ENCODE peak calls at places on chromosomes 7 and 10, in ten cellular contexts. U, Y, K, O, V, N, Q, E, S and L are unnamed samples.
A peak's percentile ranks its signal among the peaks of the same experiment; 100 is the strongest.

GRCh38 chr7:96303105-96303685 is 18.7 kb downstream of the SLC25A13 start:
- DNase-seq in U (no peak), Y (no peak), K (peak; percentile 89), O (no peak), V (no peak), N (no peak), Q (peak; percentile 35), E (no peak), S (peak; percentile 71), L (no peak)

GRCh38 chr10:77230194-77230593 is 407.4 kb downstream of the KCNMA1 start:
- DNase-seq in U (no peak), Y (no peak), K (peak; percentile 69), O (peak; percentile 58), V (no peak), N (no peak), Q (peak; percentile 75), E (no peak), S (no peak), L (no peak)

GRCh38 chr7:116630932-116631449 is 41.0 kb upstream of the MET start:
- DNase-seq in U (peak; percentile 43), Y (peak; percentile 96), K (peak; percentile 93), O (peak; percentile 77), V (no peak), N (peak; percentile 95), Q (peak; percentile 82), E (peak; percentile 79), S (peak; percentile 76), L (no peak)

GRCh38 chr7:133904766-133905165 is 222.4 kb upstream of the LRGUK start:
- DNase-seq in U (no peak), Y (no peak), K (no peak), O (no peak), V (no peak), N (no peak), Q (no peak), E (no peak), S (no peak), L (no peak)

GRCh38 chr10:30893208-30893607 is 138.5 kb downstream of the ZNF438 start:
- DNase-seq in U (no peak), Y (no peak), K (no peak), O (peak; percentile 27), V (no peak), N (no peak), Q (peak; percentile 55), E (no peak), S (no peak), L (peak; percentile 1)

GRCh38 chr7:107854989-107855388 is 36.0 kb upstream of the DLD start:
- DNase-seq in U (no peak), Y (no peak), K (no peak), O (peak; percentile 27), V (no peak), N (peak; percentile 14), Q (peak; percentile 13), E (no peak), S (no peak), L (no peak)

GRCh38 chr10:102678842-102679289 is 34.6 kb downstream of the TRIM8 start:
- DNase-seq in U (peak; percentile 72), Y (peak; percentile 82), K (no peak), O (peak; percentile 70), V (peak; percentile 70), N (peak; percentile 75), Q (peak; percentile 52), E (peak; percentile 87), S (peak; percentile 86), L (peak; percentile 49)

GRCh38 chr10:76278811-76279460 is 847.5 kb downstream of the LRMDA start:
- DNase-seq in U (no peak), Y (no peak), K (peak; percentile 44), O (no peak), V (no peak), N (no peak), Q (no peak), E (no peak), S (no peak), L (no peak)

GRCh38 chr7:24718977-24719491 is 38.2 kb downstream of the GSDME start:
- DNase-seq in U (no peak), Y (no peak), K (no peak), O (no peak), V (no peak), N (no peak), Q (no peak), E (no peak), S (no peak), L (no peak)

GRCh38 chr10:31347705-31348104 is 28.7 kb downstream of the ZEB1 start:
- DNase-seq in U (no peak), Y (no peak), K (no peak), O (no peak), V (no peak), N (no peak), Q (no peak), E (no peak), S (no peak), L (no peak)

GRCh38 chr7:620052-620451 is 100.4 kb upstream of the PDGFA start:
- DNase-seq in U (no peak), Y (no peak), K (peak; percentile 89), O (peak; percentile 87), V (no peak), N (no peak), Q (peak; percentile 88), E (no peak), S (peak; percentile 34), L (no peak)

GRCh38 chr7:33128631-33128989 is 754 bp upstream of the BBS9 start:
- DNase-seq in U (no peak), Y (no peak), K (no peak), O (no peak), V (no peak), N (no peak), Q (no peak), E (no peak), S (no peak), L (no peak)
- H3K4me3 ChIP-seq in U (peak overlapping the region; percentile 80), Y (peak overlapping the region; percentile 92), K (peak overlapping the region; percentile 92), O (peak overlapping the region; percentile 92), V (peak overlapping the region; percentile 74), N (peak overlapping the region; percentile 72), Q (peak overlapping the region; percentile 67), E (peak overlapping the region; percentile 71), S (peak overlapping the region; percentile 66), L (peak overlapping the region; percentile 95)

GRCh38 chr7:66756859-66757258 is 16.3 kb downstream of the RABGEF1 start:
- DNase-seq in U (no peak), Y (no peak), K (no peak), O (no peak), V (no peak), N (no peak), Q (no peak), E (no peak), S (no peak), L (no peak)

GRCh38 chr7:66758964-66759628 is 18.6 kb downstream of the RABGEF1 start:
- DNase-seq in U (no peak), Y (peak; percentile 56), K (no peak), O (no peak), V (no peak), N (no peak), Q (no peak), E (no peak), S (no peak), L (no peak)

GRCh38 chr7:66757939-66758338 is 17.4 kb downstream of the RABGEF1 start:
- DNase-seq in U (no peak), Y (no peak), K (no peak), O (no peak), V (no peak), N (no peak), Q (no peak), E (no peak), S (no peak), L (no peak)

GRCh38 chr7:66751945-66752344 is 11.4 kb downstream of the RABGEF1 start:
- DNase-seq in U (no peak), Y (no peak), K (no peak), O (no peak), V (no peak), N (no peak), Q (no peak), E (no peak), S (no peak), L (no peak)

DNA sequence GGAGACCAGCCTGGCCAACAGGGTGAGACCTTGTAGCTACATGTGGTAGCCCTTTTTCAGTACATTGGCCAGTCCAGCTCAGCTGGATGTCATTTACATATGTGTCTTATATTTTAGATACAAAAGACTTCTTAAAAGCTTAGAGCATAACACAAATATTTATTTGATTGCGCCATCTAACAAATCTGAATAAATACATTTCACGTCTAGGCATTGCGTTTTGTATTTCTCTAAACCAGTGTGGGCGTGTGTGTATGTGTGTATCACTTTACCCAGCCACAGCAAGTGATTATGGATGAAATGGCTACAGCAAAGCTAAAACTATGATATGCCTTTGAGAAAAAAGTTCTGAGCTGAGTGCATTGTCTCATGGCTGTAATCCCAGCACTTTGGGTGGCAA is 14.0 kb downstream of the RABGEF1 start:
- DNase-seq in U (no peak), Y (no peak), K (no peak), O (peak; percentile 26), V (no peak), N (no peak), Q (peak; percentile 50), E (no peak), S (no peak), L (no peak)
- H3K27me3 ChIP-seq in U (no peaks in the 10 kb centered on the region), Y (no peaks in the 10 kb centered on the region), K (no peaks in the 10 kb centered on the region), O (no peaks in the 10 kb centered on the region), V (no peaks in the 10 kb centered on the region), N (no peaks in the 10 kb centered on the region), Q (no peaks in the 10 kb centered on the region), E (no peaks in the 10 kb centered on the region), S (no peaks in the 10 kb centered on the region), L (no peaks in the 10 kb centered on the region)

GRCh38 chr7:68456469-68456868 is 1141.8 kb upstream of the AUTS2 start:
- DNase-seq in U (no peak), Y (no peak), K (no peak), O (no peak), V (no peak), N (no peak), Q (no peak), E (no peak), S (no peak), L (no peak)
- H3K9me3 ChIP-seq in U (peaks cover 7% of the 10 kb centered on the region), Y (no peaks in the 10 kb centered on the region), K (peaks cover 3% of the 10 kb centered on the region), O (no peaks in the 10 kb centered on the region), V (no peaks in the 10 kb centered on the region), N (no peaks in the 10 kb centered on the region), Q (peaks cover 12% of the 10 kb centered on the region), E (no peaks in the 10 kb centered on the region), S (no peaks in the 10 kb centered on the region), L (no peaks in the 10 kb centered on the region)

GRCh38 chr10:49115015-49115795 is at the start of gene VSTM4:
- DNase-seq in U (peak; percentile 61), Y (peak; percentile 67), K (peak; percentile 42), O (peak; percentile 47), V (peak; percentile 60), N (peak; percentile 50), Q (peak; percentile 59), E (peak; percentile 74), S (peak; percentile 70), L (peak; percentile 61)

GRCh38 chr10:49117366-49117905 is 2.1 kb upstream of the VSTM4 start:
- DNase-seq in U (no peak), Y (no peak), K (no peak), O (no peak), V (no peak), N (no peak), Q (no peak), E (no peak), S (no peak), L (no peak)

GRCh38 chr10:49114718-49115014 is 656 bp downstream of the VSTM4 start:
- DNase-seq in U (no peak), Y (peak; percentile 59), K (no peak), O (no peak), V (no peak), N (peak; percentile 45), Q (no peak), E (no peak), S (no peak), L (no peak)

GRCh38 chr10:49116509-49117365 is 1.4 kb upstream of the VSTM4 start:
- DNase-seq in U (no peak), Y (no peak), K (no peak), O (no peak), V (no peak), N (no peak), Q (no peak), E (no peak), S (no peak), L (no peak)

GRCh38 chr10:49115796-49116508 is 630 bp upstream of the VSTM4 start:
- DNase-seq in U (no peak), Y (no peak), K (no peak), O (no peak), V (no peak), N (no peak), Q (no peak), E (no peak), S (no peak), L (no peak)
- H3K4me3 ChIP-seq in U (peak overlapping the region; percentile 77), Y (peak overlapping the region; percentile 43), K (peak overlapping the region; percentile 42), O (no peak overlapping the region), V (peak overlapping the region; percentile 66), N (peak overlapping the region; percentile 28), Q (peak overlapping the region; percentile 66), E (peak overlapping the region; percentile 36), S (no peak overlapping the region), L (peak overlapping the region; percentile 28)